ENCODE peak calls at places on chromosomes 11 and 22, in ten cellular contexts. One of them, this sample, is unnamed.

GRCh38 chr22:28917747-28918543 is 34.6 kb downstream of the ZNRF3 start:
- DNase-seq in stimulated activated CD4-positive, alpha-beta T cell treated with anti-CD3 and anti-CD28 coated beads, Interleukin-4, amount 100 ng/mL, for 1 hour: no peak
- DNase-seq in IMR-90: peak; percentile 31
- DNase-seq in AML-193: no peak
- DNase-seq in fibroblast of the conjunctiva: no peak
- DNase-seq in tibial artery: no peak
- DNase-seq in NCI-H2107: no peak
- DNase-seq in KBM-7: peak; percentile 30
- DNase-seq in HFFc6: no peak
- DNase-seq in LHCN-M2: peak; percentile 47
- DNase-seq in this sample: no peak

GRCh38 chr11:11397043-11397415 is 44.0 kb upstream of the CSNK2A3 start:
- DNase-seq in stimulated activated CD4-positive, alpha-beta T cell treated with anti-CD3 and anti-CD28 coated beads, Interleukin-4, amount 100 ng/mL, for 1 hour: no peak
- DNase-seq in IMR-90: peak; percentile 16
- DNase-seq in AML-193: no peak
- DNase-seq in fibroblast of the conjunctiva: no peak
- DNase-seq in tibial artery: no peak
- DNase-seq in NCI-H2107: no peak
- DNase-seq in KBM-7: no peak
- DNase-seq in HFFc6: no peak
- DNase-seq in LHCN-M2: no peak
- DNase-seq in this sample: no peak

GRCh38 chr22:19111140-19111539 is 11.1 kb downstream of the DGCR2 start:
- DNase-seq in stimulated activated CD4-positive, alpha-beta T cell treated with anti-CD3 and anti-CD28 coated beads, Interleukin-4, amount 100 ng/mL, for 1 hour: no peak
- DNase-seq in IMR-90: no peak
- DNase-seq in AML-193: no peak
- DNase-seq in fibroblast of the conjunctiva: no peak
- DNase-seq in tibial artery: no peak
- DNase-seq in NCI-H2107: no peak
- DNase-seq in KBM-7: no peak
- DNase-seq in HFFc6: no peak
- DNase-seq in LHCN-M2: no peak
- DNase-seq in this sample: no peak

GRCh38 chr11:31487848-31488247 is 21.6 kb downstream of the IMMP1L start:
- DNase-seq in stimulated activated CD4-positive, alpha-beta T cell treated with anti-CD3 and anti-CD28 coated beads, Interleukin-4, amount 100 ng/mL, for 1 hour: no peak
- DNase-seq in IMR-90: peak; percentile 73
- DNase-seq in AML-193: peak; percentile 52
- DNase-seq in fibroblast of the conjunctiva: peak; percentile 44
- DNase-seq in tibial artery: no peak
- DNase-seq in NCI-H2107: no peak
- DNase-seq in KBM-7: peak; percentile 69
- DNase-seq in HFFc6: peak; percentile 36
- DNase-seq in LHCN-M2: peak; percentile 43
- DNase-seq in this sample: peak; percentile 15

GRCh38 chr11:2521681-2522630 is 77.1 kb downstream of the KCNQ1 start:
- DNase-seq in stimulated activated CD4-positive, alpha-beta T cell treated with anti-CD3 and anti-CD28 coated beads, Interleukin-4, amount 100 ng/mL, for 1 hour: no peak
- DNase-seq in IMR-90: no peak
- DNase-seq in AML-193: no peak
- DNase-seq in fibroblast of the conjunctiva: no peak
- DNase-seq in tibial artery: peak; percentile 9
- DNase-seq in NCI-H2107: no peak
- DNase-seq in KBM-7: no peak
- DNase-seq in HFFc6: no peak
- DNase-seq in LHCN-M2: no peak
- DNase-seq in this sample: no peak

GRCh38 chr22:30262917-30263741 is 3.5 kb downstream of the OSM start:
- DNase-seq in stimulated activated CD4-positive, alpha-beta T cell treated with anti-CD3 and anti-CD28 coated beads, Interleukin-4, amount 100 ng/mL, for 1 hour: peak; percentile 81
- DNase-seq in IMR-90: peak; percentile 61
- DNase-seq in AML-193: peak; percentile 52
- DNase-seq in fibroblast of the conjunctiva: no peak
- DNase-seq in tibial artery: peak; percentile 63
- DNase-seq in NCI-H2107: peak; percentile 24
- DNase-seq in KBM-7: peak; percentile 82
- DNase-seq in HFFc6: peak; percentile 22
- DNase-seq in LHCN-M2: no peak
- DNase-seq in this sample: no peak

GRCh38 chr11:99241059-99241458 is 220.3 kb downstream of the CNTN5 start:
- DNase-seq in stimulated activated CD4-positive, alpha-beta T cell treated with anti-CD3 and anti-CD28 coated beads, Interleukin-4, amount 100 ng/mL, for 1 hour: no peak
- DNase-seq in IMR-90: no peak
- DNase-seq in AML-193: no peak
- DNase-seq in fibroblast of the conjunctiva: no peak
- DNase-seq in tibial artery: no peak
- DNase-seq in NCI-H2107: no peak
- DNase-seq in KBM-7: no peak
- DNase-seq in HFFc6: no peak
- DNase-seq in LHCN-M2: peak; percentile 1
- DNase-seq in this sample: no peak

GRCh38 chr22:35604671-35605457 is 12.3 kb downstream of the MB start:
- DNase-seq in stimulated activated CD4-positive, alpha-beta T cell treated with anti-CD3 and anti-CD28 coated beads, Interleukin-4, amount 100 ng/mL, for 1 hour: no peak
- DNase-seq in IMR-90: no peak
- DNase-seq in AML-193: no peak
- DNase-seq in fibroblast of the conjunctiva: no peak
- DNase-seq in tibial artery: no peak
- DNase-seq in NCI-H2107: no peak
- DNase-seq in KBM-7: peak; percentile 73
- DNase-seq in HFFc6: no peak
- DNase-seq in LHCN-M2: no peak
- DNase-seq in this sample: no peak

GRCh38 chr11:128409476-128409875 is 177.9 kb downstream of the ETS1 start:
- DNase-seq in stimulated activated CD4-positive, alpha-beta T cell treated with anti-CD3 and anti-CD28 coated beads, Interleukin-4, amount 100 ng/mL, for 1 hour: no peak
- DNase-seq in IMR-90: peak; percentile 94
- DNase-seq in AML-193: no peak
- DNase-seq in fibroblast of the conjunctiva: no peak
- DNase-seq in tibial artery: no peak
- DNase-seq in NCI-H2107: no peak
- DNase-seq in KBM-7: no peak
- DNase-seq in HFFc6: peak; percentile 58
- DNase-seq in LHCN-M2: peak; percentile 76
- DNase-seq in this sample: no peak

GRCh38 chr11:1484716-1485503 is 1.7 kb downstream of the MOB2 start:
- DNase-seq in stimulated activated CD4-positive, alpha-beta T cell treated with anti-CD3 and anti-CD28 coated beads, Interleukin-4, amount 100 ng/mL, for 1 hour: no peak
- DNase-seq in IMR-90: no peak
- DNase-seq in AML-193: no peak
- DNase-seq in fibroblast of the conjunctiva: no peak
- DNase-seq in tibial artery: peak; percentile 20
- DNase-seq in NCI-H2107: no peak
- DNase-seq in KBM-7: no peak
- DNase-seq in HFFc6: no peak
- DNase-seq in LHCN-M2: no peak
- DNase-seq in this sample: no peak

GRCh38 chr11:17431139-17431538 is 42.7 kb upstream of the KCNJ11 start:
- DNase-seq in stimulated activated CD4-positive, alpha-beta T cell treated with anti-CD3 and anti-CD28 coated beads, Interleukin-4, amount 100 ng/mL, for 1 hour: no peak
- DNase-seq in IMR-90: no peak
- DNase-seq in AML-193: no peak
- DNase-seq in fibroblast of the conjunctiva: no peak
- DNase-seq in tibial artery: no peak
- DNase-seq in NCI-H2107: no peak
- DNase-seq in KBM-7: no peak
- DNase-seq in HFFc6: no peak
- DNase-seq in LHCN-M2: no peak
- DNase-seq in this sample: no peak

GRCh38 chr11:107218123-107219084 is 200.1 kb upstream of the GUCY1A2 start:
- DNase-seq in stimulated activated CD4-positive, alpha-beta T cell treated with anti-CD3 and anti-CD28 coated beads, Interleukin-4, amount 100 ng/mL, for 1 hour: no peak
- DNase-seq in IMR-90: no peak
- DNase-seq in AML-193: no peak
- DNase-seq in fibroblast of the conjunctiva: no peak
- DNase-seq in tibial artery: no peak
- DNase-seq in NCI-H2107: no peak
- DNase-seq in KBM-7: no peak
- DNase-seq in HFFc6: no peak
- DNase-seq in LHCN-M2: no peak
- DNase-seq in this sample: no peak

GRCh38 chr11:250274-250673 is 13.5 kb downstream of the PSMD13 start:
- DNase-seq in stimulated activated CD4-positive, alpha-beta T cell treated with anti-CD3 and anti-CD28 coated beads, Interleukin-4, amount 100 ng/mL, for 1 hour: no peak
- DNase-seq in IMR-90: no peak
- DNase-seq in AML-193: no peak
- DNase-seq in fibroblast of the conjunctiva: no peak
- DNase-seq in tibial artery: no peak
- DNase-seq in NCI-H2107: no peak
- DNase-seq in KBM-7: no peak
- DNase-seq in HFFc6: no peak
- DNase-seq in LHCN-M2: no peak
- DNase-seq in this sample: no peak

GRCh38 chr11:37282367-37282766 is 684.3 kb upstream of the RAG2 start:
- DNase-seq in stimulated activated CD4-positive, alpha-beta T cell treated with anti-CD3 and anti-CD28 coated beads, Interleukin-4, amount 100 ng/mL, for 1 hour: no peak
- DNase-seq in IMR-90: no peak
- DNase-seq in AML-193: no peak
- DNase-seq in fibroblast of the conjunctiva: no peak
- DNase-seq in tibial artery: no peak
- DNase-seq in NCI-H2107: no peak
- DNase-seq in KBM-7: no peak
- DNase-seq in HFFc6: no peak
- DNase-seq in LHCN-M2: no peak
- DNase-seq in this sample: no peak